ENCODE peak calls at places on chromosome 11, in five cellular contexts. G is stimulated activated CD4-positive, alpha-beta T cell treated with anti-CD3 and anti-CD28 coated beads, Interleukin-15, amount 100 ng/mL, for 48 hours; V is neural crest cell; B is ACHN; Z is SJSA1. N is an unnamed sample.

GRCh38 chr11:34567733-34568132 is 53.2 kb upstream of the EHF start:
- DNase-seq in G (no peak), V (no peak), B (no peak), Z (no peak), N (no peak)

GRCh38 chr11:75400110-75400865 is 970 bp downstream of the RPS3 start:
- DNase-seq in G (no peak), V (no peak), B (no peak), Z (no peak), N (no peak)

GRCh38 chr11:290621-291231 is 1.8 kb downstream of the PGGHG start:
- DNase-seq in G (no peak), V (no peak), B (no peak), Z (no peak), N (peak; percentile 5)

GRCh38 chr11:96139692-96140091 is 203.3 kb downstream of the MAML2 start:
- DNase-seq in G (no peak), V (no peak), B (no peak), Z (no peak), N (no peak)

GRCh38 chr11:36240746-36241295 is 48.4 kb downstream of the COMMD9 start:
- DNase-seq in G (no peak), V (no peak), B (no peak), Z (no peak), N (no peak)

GRCh38 chr11:7413961-7414728 is 71.2 kb upstream of the OLFML1 start:
- DNase-seq in G (no peak), V (no peak), B (no peak), Z (no peak), N (no peak)

GRCh38 chr11:59601788-59602187 is 13.8 kb downstream of the OSBP start:
- DNase-seq in G (no peak), V (no peak), B (no peak), Z (no peak), N (no peak)

GRCh38 chr11:62337682-62338181 is 484 bp downstream of the ASRGL1 start:
- DNase-seq in G (no peak), V (peak; percentile 27), B (peak; percentile 20), Z (peak; percentile 53), N (peak; percentile 5)

GRCh38 chr11:66479741-66480115 is 506 bp upstream of the DPP3 start:
- DNase-seq in G (peak; percentile 22), V (no peak), B (peak; percentile 73), Z (no peak), N (no peak)

GRCh38 chr11:115078461-115079438 is 400.4 kb downstream of the NXPE2 start:
- DNase-seq in G (no peak), V (no peak), B (no peak), Z (no peak), N (no peak)

GRCh38 chr11:92707665-92708064 is 261.8 kb upstream of the MTNR1B start:
- DNase-seq in G (no peak), V (no peak), B (no peak), Z (no peak), N (no peak)

GRCh38 chr11:92340839-92341238 is 116.2 kb downstream of the FAT3 start:
- DNase-seq in G (no peak), V (no peak), B (peak; percentile 8), Z (no peak), N (no peak)

GRCh38 chr11:44387825-44388224 is 77.9 kb upstream of the ALX4 start:
- DNase-seq in G (no peak), V (no peak), B (no peak), Z (no peak), N (no peak)

GRCh38 chr11:59267738-59268475 is 55.2 kb upstream of the MPEG1 start:
- DNase-seq in G (no peak), V (no peak), B (no peak), Z (peak; percentile 76), N (no peak)

GRCh38 chr11:63622318-63622717 is 8.1 kb upstream of the PLAAT3 start:
- DNase-seq in G (no peak), V (no peak), B (no peak), Z (no peak), N (no peak)

N was measured in activated T-cell treated with anti-CD3 and anti-CD28 coated beads, Interleukin-2, amount 50 U/mL, for 4 hours.